ENCODE peak calls at places on chromosomes 12 and 14, in five cellular contexts. One of them, this sample, is unnamed.

GRCh38 chr12:109766251-109766778 is 52.7 kb downstream of the FAM222A start:
- DNase-seq in H9: peak
- DNase-seq in trophoblast cell: no peak
- DNase-seq in H1: peak
- DNase-seq in neuronal stem cell: no peak
- DNase-seq in this sample: no peak

GRCh38 chr14:79836577-79836976 is 374.7 kb downstream of the DIO2 start:
- DNase-seq in H1: no peak
- DNase-seq in trophoblast cell: no peak
- DNase-seq in H9: no peak
- DNase-seq in neuronal stem cell: no peak
- DNase-seq in this sample: no peak

GRCh38 chr12:75722714-75723200 is 211.3 kb upstream of the KRR1 start:
- DNase-seq in H1: no peak
- DNase-seq in trophoblast cell: peak
- DNase-seq in neuronal stem cell: no peak
- DNase-seq in H9: no peak
- DNase-seq in this sample: peak

GRCh38 chr12:110680032-110680431 is 8.9 kb downstream of the HVCN1 start:
- DNase-seq in H1: no peak
- DNase-seq in trophoblast cell: no peak
- DNase-seq in neuronal stem cell: no peak
- DNase-seq in H9: no peak
- DNase-seq in this sample: no peak

GRCh38 chr12:65430571-65431306 is 152.3 kb downstream of the MSRB3 start:
- DNase-seq in neuronal stem cell: no peak
- DNase-seq in H1: no peak
- DNase-seq in trophoblast cell: peak
- DNase-seq in H9: no peak
- DNase-seq in this sample: peak

GRCh38 chr14:101083564-101084435 is 180.3 kb upstream of the RTL1 start:
- DNase-seq in trophoblast cell: peak
- DNase-seq in H1: peak
- DNase-seq in neuronal stem cell: no peak
- DNase-seq in H9: peak
- DNase-seq in this sample: no peak

GRCh38 chr12:54584128-54584527 is 4.3 kb downstream of the PPP1R1A start:
- DNase-seq in trophoblast cell: no peak
- DNase-seq in neuronal stem cell: no peak
- DNase-seq in H1: no peak
- DNase-seq in H9: no peak
- DNase-seq in this sample: no peak

GRCh38 chr12:102169922-102170698 is 27.5 kb downstream of the PMCH start:
- DNase-seq in H1: no peak
- DNase-seq in neuronal stem cell: no peak
- DNase-seq in H9: no peak
- DNase-seq in trophoblast cell: peak
- DNase-seq in this sample: peak

GRCh38 chr14:69615471-69616407 is 4.3 kb downstream of the SUSD6 start:
- DNase-seq in H9: no peak
- DNase-seq in trophoblast cell: peak
- DNase-seq in neuronal stem cell: no peak
- DNase-seq in H1: no peak
- DNase-seq in this sample: peak

GRCh38 chr12:45200497-45201043 is 15.3 kb upstream of the ANO6 start:
- DNase-seq in H1: no peak
- DNase-seq in H9: no peak
- DNase-seq in trophoblast cell: peak
- DNase-seq in neuronal stem cell: no peak
- DNase-seq in this sample: peak

GRCh38 chr12:94582591-94582990 is 67.8 kb downstream of the TMCC3 start:
- DNase-seq in trophoblast cell: no peak
- DNase-seq in H9: no peak
- DNase-seq in H1: no peak
- DNase-seq in neuronal stem cell: no peak
- DNase-seq in this sample: no peak

GRCh38 chr12:86312258-86312657 is 56.1 kb upstream of the MGAT4C start:
- DNase-seq in trophoblast cell: no peak
- DNase-seq in H1: no peak
- DNase-seq in H9: no peak
- DNase-seq in neuronal stem cell: no peak
- DNase-seq in this sample: no peak

GRCh38 chr12:40988335-40988734 is 199.8 kb upstream of the PDZRN4 start:
- DNase-seq in H1: no peak
- DNase-seq in neuronal stem cell: no peak
- DNase-seq in H9: no peak
- DNase-seq in trophoblast cell: no peak
- DNase-seq in this sample: no peak

GRCh38 chr12:63151898-63152700 is 1.1 kb upstream of the AVPR1A start:
- DNase-seq in H1: no peak
- DNase-seq in H9: peak
- DNase-seq in neuronal stem cell: peak
- DNase-seq in trophoblast cell: peak
- DNase-seq in this sample: peak

GRCh38 chr14:102699416-102700110 is 77.7 kb upstream of the TRAF3 start:
- DNase-seq in trophoblast cell: no peak
- DNase-seq in H1: no peak
- DNase-seq in neuronal stem cell: no peak
- DNase-seq in H9: no peak
- DNase-seq in this sample: no peak

GRCh38 chr12:89363084-89363483 is 10.8 kb upstream of the DUSP6 start:
- DNase-seq in H9: no peak
- DNase-seq in H1: no peak
- DNase-seq in trophoblast cell: no peak
- DNase-seq in neuronal stem cell: no peak
- DNase-seq in this sample: peak

GRCh38 chr12:101759396-101760047 is 20.3 kb upstream of the SYCP3 start:
- DNase-seq in H1: no peak
- DNase-seq in trophoblast cell: peak
- DNase-seq in H9: no peak
- DNase-seq in neuronal stem cell: no peak
- DNase-seq in this sample: peak

DNA sequence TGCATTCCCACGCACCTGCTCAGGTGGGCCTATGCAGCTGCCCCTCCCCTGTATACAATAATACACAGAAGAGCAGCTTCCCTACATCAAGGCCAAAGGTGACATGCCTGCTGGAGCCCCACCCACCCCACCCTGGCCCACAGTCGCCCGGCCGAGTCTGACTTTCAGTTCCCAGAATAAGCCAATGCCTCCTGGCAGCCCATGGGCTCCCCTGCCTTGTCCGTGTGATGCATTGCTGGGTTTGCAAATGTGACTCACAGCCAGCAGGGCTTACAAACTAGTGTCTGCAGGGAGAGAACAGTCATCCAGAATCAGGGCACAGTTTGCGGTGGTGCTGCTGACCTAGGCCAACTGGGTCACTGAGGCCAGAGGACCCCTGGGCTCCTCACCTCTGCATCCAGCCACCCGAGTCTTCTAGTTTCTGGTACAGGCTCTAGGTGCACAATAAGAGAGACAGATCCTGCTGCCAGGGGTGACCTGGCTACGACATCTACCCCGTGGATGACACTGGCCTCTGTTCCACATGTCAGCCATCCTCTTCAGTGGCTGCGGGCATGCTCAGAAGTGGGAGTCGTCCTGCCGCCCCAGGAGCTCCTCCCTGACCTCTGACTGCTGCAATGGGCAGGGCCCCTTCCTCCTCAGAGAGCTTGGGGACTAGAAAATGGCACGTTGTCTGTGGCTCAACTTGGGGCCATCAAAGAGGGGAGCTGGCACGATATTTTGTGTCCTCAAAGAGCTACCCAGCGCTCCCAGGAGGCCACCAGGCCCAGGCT is 84.5 kb downstream of the CHGA start:
- DNase-seq in H9: no peak
- DNase-seq in trophoblast cell: peak
- DNase-seq in neuronal stem cell: no peak
- DNase-seq in H1: no peak
- DNase-seq in this sample: peak
- H2BK12ac ChIP-seq in H9: no peak
- H2BK12ac ChIP-seq in trophoblast cell: no peak
- H2BK12ac ChIP-seq in neuronal stem cell: no peak
- H2BK12ac ChIP-seq in H1: no peak
- H2BK12ac ChIP-seq in this sample: no peak

DNA sequence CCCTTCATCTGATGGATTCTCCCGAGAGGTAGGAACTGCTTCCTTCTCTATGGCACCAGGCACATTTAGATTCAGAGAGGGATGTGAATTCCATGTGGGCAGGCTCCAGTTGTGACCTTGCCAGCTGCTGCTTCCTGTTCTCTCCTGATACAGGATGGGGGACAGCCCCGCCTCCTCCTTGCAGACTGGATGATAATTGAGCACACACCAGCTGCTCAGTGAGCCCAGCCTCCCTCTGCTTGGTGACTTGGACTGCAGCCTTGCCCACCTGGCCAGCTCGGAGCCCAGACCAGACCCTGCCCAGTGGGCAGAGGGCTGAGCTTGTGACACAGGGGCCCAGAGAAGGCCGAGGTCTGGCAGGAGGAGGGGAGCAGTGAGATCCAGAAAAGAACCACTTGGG is 90.2 kb downstream of the CALM1 start:
- DNase-seq in H9: peak
- DNase-seq in neuronal stem cell: no peak
- DNase-seq in H1: peak
- DNase-seq in trophoblast cell: no peak
- DNase-seq in this sample: no peak
- H2BK12ac ChIP-seq in H9: no peak
- H2BK12ac ChIP-seq in neuronal stem cell: no peak
- H2BK12ac ChIP-seq in H1: no peak
- H2BK12ac ChIP-seq in trophoblast cell: no peak
- H2BK12ac ChIP-seq in this sample: no peak

GRCh38 chr14:57845802-57846531 is 19.9 kb downstream of the SLC35F4 start:
- DNase-seq in H9: no peak
- DNase-seq in H1: no peak
- DNase-seq in trophoblast cell: no peak
- DNase-seq in neuronal stem cell: no peak
- DNase-seq in this sample: no peak
- H2BK12ac ChIP-seq in H9: no peak
- H2BK12ac ChIP-seq in H1: no peak
- H2BK12ac ChIP-seq in trophoblast cell: no peak
- H2BK12ac ChIP-seq in neuronal stem cell: no peak
- H2BK12ac ChIP-seq in this sample: no peak

GRCh38 chr12:131752457-131752856 is 41.6 kb downstream of the SFSWAP start:
- DNase-seq in trophoblast cell: no peak
- DNase-seq in H9: peak
- DNase-seq in neuronal stem cell: no peak
- DNase-seq in H1: no peak
- DNase-seq in this sample: no peak

GRCh38 chr12:131755305-131756113 is 44.6 kb downstream of the SFSWAP start:
- DNase-seq in H1: no peak
- DNase-seq in trophoblast cell: peak
- DNase-seq in neuronal stem cell: no peak
- DNase-seq in H9: peak
- DNase-seq in this sample: peak

GRCh38 chr12:131753041-131753440 is 42.2 kb downstream of the SFSWAP start:
- DNase-seq in H1: no peak
- DNase-seq in neuronal stem cell: no peak
- DNase-seq in H9: peak
- DNase-seq in trophoblast cell: no peak
- DNase-seq in this sample: no peak

GRCh38 chr12:131753757-131754156 is 42.9 kb downstream of the SFSWAP start:
- DNase-seq in H1: no peak
- DNase-seq in neuronal stem cell: no peak
- DNase-seq in trophoblast cell: no peak
- DNase-seq in H9: peak
- DNase-seq in this sample: no peak

DNA sequence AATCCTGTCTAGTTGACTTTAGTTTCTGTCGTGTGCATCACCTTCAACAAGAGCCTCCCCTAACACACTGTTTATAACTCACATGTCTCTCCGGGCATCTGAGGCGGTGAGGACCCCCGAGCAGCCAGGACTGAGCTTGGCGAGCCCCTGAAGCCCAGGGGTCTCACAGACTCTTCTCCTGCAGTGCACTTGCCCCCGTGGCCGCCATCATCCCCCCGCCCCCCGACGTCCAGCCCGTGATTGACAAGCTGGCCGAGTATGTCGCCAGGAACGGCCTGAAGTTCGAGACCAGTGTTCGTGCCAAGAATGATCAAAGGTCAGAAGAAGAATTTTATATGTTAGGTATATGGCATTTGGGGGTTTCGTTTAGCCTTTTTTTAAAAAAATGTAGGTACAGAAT is 43.3 kb downstream of the SFSWAP start:
- DNase-seq in trophoblast cell: no peak
- DNase-seq in neuronal stem cell: no peak
- DNase-seq in H1: no peak
- DNase-seq in H9: no peak
- DNase-seq in this sample: no peak
- H2BK12ac ChIP-seq in trophoblast cell: no peak
- H2BK12ac ChIP-seq in neuronal stem cell: no peak
- H2BK12ac ChIP-seq in H1: no peak
- H2BK12ac ChIP-seq in H9: no peak
- H2BK12ac ChIP-seq in this sample: no peak

GRCh38 chr12:116864371-116865160 is 16.7 kb downstream of the HRK start:
- DNase-seq in trophoblast cell: peak
- DNase-seq in H1: no peak
- DNase-seq in neuronal stem cell: no peak
- DNase-seq in H9: no peak
- DNase-seq in this sample: no peak
- H2BK12ac ChIP-seq in trophoblast cell: no peak
- H2BK12ac ChIP-seq in H1: no peak
- H2BK12ac ChIP-seq in neuronal stem cell: no peak
- H2BK12ac ChIP-seq in H9: no peak
- H2BK12ac ChIP-seq in this sample: no peak

GRCh38 chr14:104290058-104290667 is 151.8 kb downstream of the KIF26A start:
- DNase-seq in H1: no peak
- DNase-seq in trophoblast cell: no peak
- DNase-seq in neuronal stem cell: no peak
- DNase-seq in H9: peak
- DNase-seq in this sample: no peak
- H2BK12ac ChIP-seq in H1: peak
- H2BK12ac ChIP-seq in trophoblast cell: no peak
- H2BK12ac ChIP-seq in neuronal stem cell: no peak
- H2BK12ac ChIP-seq in H9: no peak
- H2BK12ac ChIP-seq in this sample: no peak

GRCh38 chr12:72146495-72146894 is 125.7 kb upstream of the TRHDE start:
- DNase-seq in H1: no peak
- DNase-seq in H9: peak
- DNase-seq in neuronal stem cell: no peak
- DNase-seq in trophoblast cell: no peak
- DNase-seq in this sample: no peak
- H2BK12ac ChIP-seq in H1: no peak
- H2BK12ac ChIP-seq in H9: no peak
- H2BK12ac ChIP-seq in neuronal stem cell: no peak
- H2BK12ac ChIP-seq in trophoblast cell: no peak
- H2BK12ac ChIP-seq in this sample: no peak

GRCh38 chr12:12877789-12878455 is 13.4 kb upstream of the GPRC5A start:
- DNase-seq in H9: no peak
- DNase-seq in neuronal stem cell: no peak
- DNase-seq in H1: no peak
- DNase-seq in trophoblast cell: no peak
- DNase-seq in this sample: no peak
- H2BK12ac ChIP-seq in H9: no peak
- H2BK12ac ChIP-seq in neuronal stem cell: no peak
- H2BK12ac ChIP-seq in H1: no peak
- H2BK12ac ChIP-seq in trophoblast cell: peak
- H2BK12ac ChIP-seq in this sample: no peak

This sample was measured in mesenchymal stem cell.